ENCODE peak calls at places on chromosomes 13 and 19, in five cellular contexts. G is OCI-LY7, F is hepatocyte, D is neural progenitor cell, C is GM23248. X is an unnamed sample.

GRCh38 chr19:39355253-39355652 is 13.0 kb downstream of the SAMD4B start:
- DNase-seq in F (no peak), D (no peak), C (no peak), G (no peak), X (no peak)

GRCh38 chr13:80012281-80012680 is 328.6 kb downstream of the SPRY2 start:
- DNase-seq in F (no peak), D (no peak), G (no peak), C (peak; percentile 47), X (peak; percentile 26)

GRCh38 chr13:44801990-44802389 is 187.3 kb downstream of the NUFIP1 start:
- DNase-seq in F (peak; percentile 38), G (no peak), C (peak; percentile 69), D (no peak), X (peak; percentile 76)

GRCh38 chr13:73399347-73400216 is 340.8 kb downstream of the KLF5 start:
- DNase-seq in F (peak; percentile 24), G (no peak), D (no peak), C (no peak), X (peak; percentile 76)

GRCh38 chr19:54137913-54138776 is 583 bp downstream of the CNOT3 start:
- DNase-seq in D (peak; percentile 75), G (peak; percentile 28), C (peak; percentile 53), F (peak; percentile 50), X (no peak)

GRCh38 chr19:15517778-15518177 is 9.5 kb downstream of the CYP4F22 start:
- DNase-seq in C (no peak), F (no peak), D (no peak), G (no peak), X (no peak)

GRCh38 chr13:98992355-98992754 is 14.5 kb upstream of the DOCK9 start:
- DNase-seq in C (no peak), F (no peak), D (no peak), G (no peak), X (no peak)

GRCh38 chr13:108363651-108364050 is 94.1 kb downstream of the TNFSF13B start:
- DNase-seq in C (no peak), G (no peak), D (no peak), F (no peak), X (no peak)

GRCh38 chr19:39424934-39425333 is 10.8 kb downstream of the RPS16 start:
- DNase-seq in C (no peak), D (no peak), F (no peak), G (no peak), X (no peak)

GRCh38 chr19:48669903-48670668 is 2.7 kb downstream of the NTN5 start:
- DNase-seq in G (no peak), F (no peak), C (no peak), D (no peak), X (no peak)

GRCh38 chr19:7744871-7745270 is 2.5 kb downstream of the CD209 start:
- DNase-seq in C (no peak), G (no peak), D (no peak), F (no peak), X (no peak)

GRCh38 chr19:34644991-34645461 is 31.9 kb downstream of the SCGB2B2 start:
- DNase-seq in C (no peak), D (no peak), F (no peak), G (no peak), X (no peak)

GRCh38 chr19:40217921-40218890 is at the start of gene TTC9B:
- DNase-seq in F (peak; percentile 67), G (no peak), C (peak; percentile 60), D (peak; percentile 93), X (no peak)

GRCh38 chr19:46710687-46711086 is 6.2 kb downstream of the PRKD2 start:
- DNase-seq in G (no peak), D (peak; percentile 46), C (no peak), F (no peak), X (no peak)

GRCh38 chr13:66665991-66666390 is 564.1 kb downstream of the PCDH9 start:
- DNase-seq in C (peak; percentile 12), G (no peak), D (peak; percentile 85), F (peak; percentile 67), X (peak; percentile 33)

GRCh38 chr13:52599853-52600603 is 42.2 kb upstream of the HNRNPA1L2 start:
- DNase-seq in C (peak; percentile 67), D (peak; percentile 71), G (peak; percentile 10), F (peak; percentile 57), X (no peak)

GRCh38 chr13:78816592-78816991 is 157.6 kb upstream of the OBI1 start:
- DNase-seq in C (no peak), G (no peak), D (no peak), F (peak; percentile 16), X (no peak)

GRCh38 chr13:60261432-60262351 is 98.0 kb upstream of the DIAPH3 start:
- DNase-seq in F (no peak), C (no peak), D (peak; percentile 71), G (no peak), X (no peak)

GRCh38 chr19:39084732-39085080 is 538 bp downstream of the ACP7 start:
- DNase-seq in D (peak; percentile 22), F (no peak), C (peak; percentile 27), G (no peak), X (peak; percentile 14)

GRCh38 chr13:66659291-66660012 is 570.7 kb downstream of the PCDH9 start:
- DNase-seq in F (no peak), D (no peak), C (no peak), G (peak; percentile 90), X (no peak)

GRCh38 chr13:52371736-52372247 is 34.2 kb downstream of the THSD1 start:
- DNase-seq in C (peak; percentile 64), F (no peak), G (no peak), D (peak; percentile 20), X (peak; percentile 59)

GRCh38 chr13:95564948-95565347 is 12.4 kb downstream of the CLDN10 start:
- DNase-seq in D (no peak), G (no peak), C (peak; percentile 58), F (no peak), X (peak; percentile 23)

GRCh38 chr13:76663941-76664340 is 222.3 kb downstream of the KCTD12 start:
- DNase-seq in G (no peak), C (peak; percentile 36), D (no peak), F (no peak), X (no peak)

GRCh38 chr19:34254552-34255432 is at the start of gene GARRE1:
- DNase-seq in G (peak; percentile 58), C (peak; percentile 61), D (peak; percentile 71), F (peak; percentile 75), X (no peak)

DNA sequence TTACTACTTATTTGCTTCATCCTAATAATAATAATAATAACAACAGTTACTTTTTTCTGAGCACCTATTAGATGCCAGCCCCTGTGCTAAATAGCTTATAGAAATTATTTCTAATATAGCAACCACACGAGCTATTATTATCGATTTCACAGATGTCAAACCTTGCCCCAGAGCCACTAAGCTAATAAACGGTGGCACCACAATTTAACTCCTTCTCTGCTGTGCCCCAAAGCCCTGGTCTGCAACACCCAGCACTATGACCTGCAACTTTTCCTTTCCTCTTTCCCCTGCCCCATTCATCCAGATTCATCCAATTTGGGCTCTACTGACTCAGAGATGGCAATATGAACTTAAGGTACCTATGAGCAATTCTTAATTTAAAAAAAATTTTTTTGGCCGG is 6.4 kb downstream of the RFX2 start:
- DNase-seq in G (no peak), D (no peak), C (peak; percentile 34), F (no peak), X (no peak)
- TF ChIP-seq EZH2phosphoT487 in G (no peak), D (no peak), C (no peak), F (no peak), X (no peak)

GRCh38 chr13:48654511-48654910 is 782 bp downstream of the CYSLTR2 start:
- DNase-seq in D (no peak), C (no peak), G (no peak), F (no peak), X (no peak)
- H3K4me2 ChIP-seq in D (no peak overlapping the region), C (no peak overlapping the region), G (no peak overlapping the region), F (peak overlapping the region; percentile 60), X (no peak overlapping the region)

DNA sequence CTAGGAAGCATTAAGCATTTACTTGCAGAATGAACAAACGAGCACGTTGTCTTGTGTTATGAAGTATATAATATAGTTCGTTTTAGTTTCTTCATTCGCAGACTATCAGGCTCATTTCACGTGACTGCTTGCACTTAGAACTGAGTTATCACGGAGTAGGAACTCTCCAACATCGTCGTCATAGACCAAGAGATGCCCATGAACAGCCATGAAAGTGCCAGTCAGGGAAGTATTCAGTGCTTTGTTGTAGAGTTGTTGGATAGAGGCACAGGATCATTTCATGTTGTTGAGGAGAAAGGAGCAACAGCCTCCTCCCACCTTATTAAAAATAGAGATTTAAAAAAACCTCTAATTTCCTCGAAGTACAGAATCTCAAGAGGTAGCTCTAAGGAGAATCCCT is 969 bp upstream of the IL17D start:
- DNase-seq in D (no peak), G (peak; percentile 7), F (peak; percentile 36), C (peak; percentile 47), X (no peak)
- TF ChIP-seq EZH2phosphoT487 in D (no peak), G (no peak), F (no peak), C (peak; percentile 9), X (no peak)

GRCh38 chr13:34964558-34964957 is 22.5 kb downstream of the NBEA start:
- DNase-seq in F (no peak), G (no peak), D (no peak), C (no peak), X (no peak)

GRCh38 chr13:34970961-34971360 is 28.9 kb downstream of the NBEA start:
- DNase-seq in C (no peak), F (no peak), G (no peak), D (no peak), X (no peak)

GRCh38 chr13:34971473-34971872 is 29.4 kb downstream of the NBEA start:
- DNase-seq in G (no peak), F (no peak), D (no peak), C (no peak), X (peak; percentile 38)

GRCh38 chr13:34967851-34968562 is 25.9 kb downstream of the NBEA start:
- DNase-seq in C (no peak), G (no peak), F (no peak), D (no peak), X (peak; percentile 51)
- H3K4me2 ChIP-seq in C (no peak overlapping the region), G (no peak overlapping the region), F (no peak overlapping the region), D (no peak overlapping the region), X (peak overlapping the region; percentile 12)